ENCODE peak calls at places on chromosomes 1 and 21, in nine cellular contexts. Q is bronchial epithelial cell; W is mesothelial cell of epicardium; T is astrocyte of the spinal cord; H is B cell; P is CD8-positive, alpha-beta T cell; O is AG10803; Z is lung; B is SK-N-SH. D is an unnamed sample.

GRCh38 chr1:37473431-37474050 is 839 bp upstream of the ZC3H12A start:
- DNase-seq in H (peak; percentile 59), Q (no peak), P (no peak), O (peak; percentile 35), W (no peak), B (peak; percentile 62), T (peak; percentile 39), Z (no peak), D (peak; percentile 56)

GRCh38 chr21:41369915-41370839 is 8.3 kb downstream of the MX2 start:
- DNase-seq in Z (no peak), O (no peak), B (no peak), P (peak; percentile 26), H (no peak), W (no peak), Q (no peak), T (no peak), D (no peak)

GRCh38 chr1:47793563-47793962 is 203.6 kb downstream of the TRABD2B start:
- DNase-seq in T (no peak), H (no peak), P (no peak), W (no peak), O (no peak), Z (no peak), B (no peak), Q (no peak), D (no peak)

GRCh38 chr1:44526295-44527073 is 121.4 kb downstream of the RNF220 start:
- DNase-seq in P (no peak), H (no peak), Z (no peak), Q (no peak), W (no peak), O (no peak), T (no peak), B (no peak), D (no peak)

GRCh38 chr1:5286244-5286643 is 631.8 kb downstream of the AJAP1 start:
- DNase-seq in Z (no peak), W (no peak), H (no peak), P (peak; percentile 47), Q (no peak), O (no peak), B (no peak), T (no peak), D (no peak)

GRCh38 chr1:90458023-90458422 is 259.1 kb downstream of the BARHL2 start:
- DNase-seq in H (no peak), O (no peak), B (no peak), T (no peak), Q (no peak), Z (no peak), P (no peak), W (no peak), D (no peak)

GRCh38 chr1:204601979-204602653 is 83.4 kb downstream of the LRRN2 start:
- DNase-seq in H (no peak), Z (no peak), Q (no peak), T (no peak), O (no peak), B (no peak), W (no peak), P (no peak), D (no peak)

GRCh38 chr1:150927629-150928028 is 1.5 kb downstream of the SETDB1 start:
- DNase-seq in Z (no peak), W (no peak), Q (no peak), O (no peak), H (no peak), T (no peak), B (no peak), P (no peak), D (no peak)

GRCh38 chr1:67700692-67701410 is 15.8 kb downstream of the GADD45A start:
- DNase-seq in H (no peak), P (no peak), Z (no peak), Q (peak; percentile 59), B (peak; percentile 54), T (peak; percentile 77), W (no peak), O (no peak), D (no peak)

GRCh38 chr1:248926401-248927182 is 20.6 kb downstream of the PGBD2 start:
- DNase-seq in H (no peak), T (peak; percentile 36), Z (no peak), B (no peak), O (peak; percentile 64), W (no peak), P (no peak), Q (peak; percentile 70), D (no peak)

GRCh38 chr1:14742181-14742980 is 143.9 kb downstream of the KAZN start:
- DNase-seq in Z (no peak), B (no peak), O (peak; percentile 98), Q (peak; percentile 100), P (no peak), T (peak; percentile 95), W (no peak), H (no peak), D (no peak)

GRCh38 chr1:67880056-67880601 is 46.9 kb upstream of the GNG12 start:
- DNase-seq in H (no peak), B (peak; percentile 46), T (peak; percentile 66), Z (no peak), W (no peak), P (no peak), Q (peak; percentile 84), O (peak; percentile 68), D (no peak)

GRCh38 chr1:24949331-24949881 is 19.3 kb upstream of the RUNX3 start:
- DNase-seq in B (no peak), H (no peak), Z (no peak), P (no peak), W (no peak), T (peak; percentile 86), O (peak; percentile 39), Q (peak; percentile 47), D (no peak)

GRCh38 chr1:20477355-20478071 is 8.5 kb downstream of the CAMK2N1 start:
- DNase-seq in T (peak; percentile 60), W (no peak), P (no peak), Q (no peak), Z (no peak), H (no peak), B (peak; percentile 49), O (peak; percentile 75), D (no peak)

GRCh38 chr1:12457771-12458170 is 160.2 kb downstream of the DHRS3 start:
- DNase-seq in P (no peak), T (no peak), W (no peak), O (peak; percentile 90), H (no peak), B (no peak), Q (no peak), Z (no peak), D (no peak)

GRCh38 chr1:102595106-102595505 is 513.2 kb downstream of the COL11A1 start:
- DNase-seq in W (no peak), H (no peak), T (no peak), O (no peak), B (no peak), Z (no peak), P (no peak), Q (no peak), D (no peak)

GRCh38 chr21:27277122-27277521 is 310.2 kb upstream of the ADAMTS5 start:
- DNase-seq in B (no peak), Q (peak; percentile 10), H (no peak), O (peak; percentile 73), Z (no peak), W (no peak), T (no peak), P (no peak), D (no peak)

GRCh38 chr1:76109404-76109803 is 34.9 kb downstream of the ST6GALNAC3 start:
- DNase-seq in Q (no peak), T (no peak), P (no peak), Z (no peak), W (no peak), H (no peak), O (no peak), B (peak; percentile 15), D (no peak)

DNA sequence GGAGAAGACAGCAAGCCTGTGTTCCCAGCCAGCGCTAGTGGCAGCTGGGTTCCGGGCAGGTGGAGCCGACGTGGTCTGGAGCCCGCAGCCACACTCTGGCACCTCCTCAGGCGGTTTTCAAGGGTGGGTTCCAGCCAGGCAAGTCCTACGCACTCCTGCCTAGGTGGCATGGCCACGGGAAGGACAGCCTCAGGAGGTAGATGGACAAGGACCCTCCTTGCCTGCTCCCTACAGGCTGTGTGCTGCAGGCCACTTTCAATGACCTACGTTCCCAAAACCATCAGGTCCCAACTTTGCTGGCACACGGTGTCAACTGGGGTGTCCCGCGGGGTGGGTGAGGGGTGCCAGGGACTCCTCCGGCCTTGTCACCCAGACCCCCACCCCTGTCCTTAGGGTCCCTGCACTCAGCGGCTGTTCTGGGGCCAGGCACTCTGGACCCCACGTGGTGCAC is 6.7 kb upstream of the PTGER3 start:
- DNase-seq in H (no peak), W (no peak), O (no peak), P (no peak), Z (no peak), T (no peak), Q (no peak), B (no peak), D (no peak)
- TF ChIP-seq CTCF in H (no peak), W (no peak), O (no peak), P (no peak), Z (no peak), T (no peak), Q (no peak), B (no peak), D (no peak)

DNA sequence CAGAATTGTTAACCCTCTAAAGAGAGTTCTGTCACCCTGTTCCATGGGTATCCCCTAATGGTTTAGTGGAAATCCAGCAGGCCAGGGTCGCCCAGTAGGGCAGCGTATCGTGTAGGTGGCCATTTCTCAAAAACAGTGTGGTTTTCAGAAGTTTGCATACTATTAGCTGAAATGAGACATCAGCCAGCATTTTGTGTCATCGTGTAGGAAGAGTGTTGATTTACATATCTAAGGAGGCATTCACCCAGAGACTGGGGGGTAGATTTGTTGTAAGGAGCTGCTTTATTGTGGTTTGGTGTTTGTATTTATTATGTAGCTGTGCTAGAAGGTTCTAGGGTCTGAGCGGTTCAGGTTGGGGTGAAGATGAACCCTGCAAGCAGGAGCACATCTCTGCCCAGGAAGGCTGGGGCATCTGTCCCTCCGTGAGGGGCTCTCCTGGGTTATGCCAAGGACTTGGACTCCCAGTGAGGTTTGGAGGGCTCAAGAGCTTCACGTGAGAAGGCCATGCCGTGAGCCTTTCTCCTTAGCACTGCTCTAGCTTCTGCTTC is 174.4 kb downstream of the PGBD5 start:
- DNase-seq in Z (no peak), T (no peak), H (no peak), W (no peak), O (no peak), Q (no peak), B (no peak), P (no peak), D (no peak)
- TF ChIP-seq CTCF in Z (no peak), T (no peak), H (no peak), W (no peak), O (no peak), Q (no peak), B (no peak), P (no peak), D (no peak)

GRCh38 chr1:234617135-234617985 is 7.4 kb upstream of the IRF2BP2 start:
- DNase-seq in P (no peak), Z (no peak), T (peak; percentile 42), B (no peak), O (peak; percentile 98), W (no peak), H (no peak), Q (no peak), D (no peak)
- TF ChIP-seq CTCF in P (peak; percentile 3), Z (no peak), T (peak; percentile 39), B (peak; percentile 47), O (peak; percentile 28), W (peak; percentile 53), H (peak; percentile 40), Q (no peak), D (no peak)

GRCh38 chr1:106897976-106898375 is 158.5 kb upstream of the PRMT6 start:
- DNase-seq in H (no peak), W (no peak), Q (no peak), P (no peak), O (no peak), B (no peak), Z (no peak), T (no peak), D (no peak)

GRCh38 chr1:106899644-106900043 is 156.8 kb upstream of the PRMT6 start:
- DNase-seq in W (no peak), O (no peak), T (no peak), Q (no peak), B (no peak), Z (no peak), P (no peak), H (no peak), D (no peak)
- TF ChIP-seq CTCF in W (no peak), O (no peak), T (no peak), Q (no peak), B (no peak), Z (no peak), P (no peak), H (no peak), D (no peak)